ENCODE peak calls at places on chromosomes 6 and 20, in seven cellular contexts. One of them, this sample, is unnamed.

GRCh38 chr6:409370-409972 is 17.9 kb downstream of the IRF4 start:
- DNase-seq in lower leg skin: no peak
- DNase-seq in astrocyte of the spinal cord: no peak
- DNase-seq in heart left ventricle: no peak
- DNase-seq in ovary: no peak
- DNase-seq in psoas muscle: no peak
- DNase-seq in Peyer's patch: no peak
- DNase-seq in this sample: no peak

GRCh38 chr6:138509371-138509770 is 10.1 kb upstream of the NHSL1 start:
- DNase-seq in ovary: no peak
- DNase-seq in heart left ventricle: peak
- DNase-seq in astrocyte of the spinal cord: peak
- DNase-seq in Peyer's patch: peak
- DNase-seq in psoas muscle: no peak
- DNase-seq in lower leg skin: no peak
- DNase-seq in this sample: no peak

GRCh38 chr20:63694596-63695418 is 1.6 kb upstream of the TNFRSF6B start:
- DNase-seq in astrocyte of the spinal cord: no peak
- DNase-seq in ovary: no peak
- DNase-seq in lower leg skin: no peak
- DNase-seq in heart left ventricle: no peak
- DNase-seq in Peyer's patch: no peak
- DNase-seq in psoas muscle: no peak
- DNase-seq in this sample: no peak

GRCh38 chr6:146433881-146434741 is 109.5 kb upstream of the RAB32 start:
- DNase-seq in ovary: peak
- DNase-seq in astrocyte of the spinal cord: peak
- DNase-seq in psoas muscle: no peak
- DNase-seq in lower leg skin: no peak
- DNase-seq in heart left ventricle: no peak
- DNase-seq in Peyer's patch: no peak
- DNase-seq in this sample: no peak

GRCh38 chr6:39301606-39302005 is 12.6 kb downstream of the KCNK17 start:
- DNase-seq in ovary: no peak
- DNase-seq in psoas muscle: no peak
- DNase-seq in lower leg skin: no peak
- DNase-seq in astrocyte of the spinal cord: no peak
- DNase-seq in heart left ventricle: no peak
- DNase-seq in Peyer's patch: no peak
- DNase-seq in this sample: no peak

GRCh38 chr20:63619505-63619904 is 7.4 kb downstream of the GMEB2 start:
- DNase-seq in astrocyte of the spinal cord: no peak
- DNase-seq in heart left ventricle: no peak
- DNase-seq in lower leg skin: no peak
- DNase-seq in psoas muscle: no peak
- DNase-seq in ovary: no peak
- DNase-seq in Peyer's patch: no peak
- DNase-seq in this sample: no peak

GRCh38 chr6:116500969-116501433 is 10.4 kb upstream of the CALHM5 start:
- DNase-seq in lower leg skin: no peak
- DNase-seq in psoas muscle: no peak
- DNase-seq in heart left ventricle: no peak
- DNase-seq in astrocyte of the spinal cord: no peak
- DNase-seq in Peyer's patch: no peak
- DNase-seq in ovary: no peak
- DNase-seq in this sample: no peak

GRCh38 chr6:33609444-33610034 is 11.6 kb upstream of the ITPR3 start:
- DNase-seq in lower leg skin: peak
- DNase-seq in astrocyte of the spinal cord: peak
- DNase-seq in psoas muscle: peak
- DNase-seq in heart left ventricle: peak
- DNase-seq in ovary: no peak
- DNase-seq in Peyer's patch: no peak
- DNase-seq in this sample: no peak

GRCh38 chr20:62815066-62815991 is 1.5 kb upstream of the COL9A3 start:
- DNase-seq in Peyer's patch: no peak
- DNase-seq in lower leg skin: no peak
- DNase-seq in astrocyte of the spinal cord: no peak
- DNase-seq in ovary: no peak
- DNase-seq in psoas muscle: no peak
- DNase-seq in heart left ventricle: no peak
- DNase-seq in this sample: no peak

GRCh38 chr6:130191376-130191702 is 31.4 kb downstream of the SAMD3 start:
- DNase-seq in ovary: no peak
- DNase-seq in Peyer's patch: no peak
- DNase-seq in astrocyte of the spinal cord: no peak
- DNase-seq in psoas muscle: no peak
- DNase-seq in lower leg skin: no peak
- DNase-seq in heart left ventricle: no peak
- DNase-seq in this sample: no peak

GRCh38 chr6:83592770-83593394 is 80.5 kb downstream of the PRSS35 start:
- DNase-seq in Peyer's patch: no peak
- DNase-seq in astrocyte of the spinal cord: no peak
- DNase-seq in psoas muscle: no peak
- DNase-seq in heart left ventricle: no peak
- DNase-seq in lower leg skin: no peak
- DNase-seq in ovary: no peak
- DNase-seq in this sample: no peak

GRCh38 chr6:13395272-13396237 is 67.2 kb upstream of the TBC1D7 start:
- DNase-seq in ovary: no peak
- DNase-seq in Peyer's patch: peak
- DNase-seq in astrocyte of the spinal cord: peak
- DNase-seq in heart left ventricle: peak
- DNase-seq in psoas muscle: peak
- DNase-seq in lower leg skin: peak
- DNase-seq in this sample: peak

GRCh38 chr6:27334141-27334540 is 22.1 kb upstream of the POM121L2 start:
- DNase-seq in ovary: no peak
- DNase-seq in astrocyte of the spinal cord: no peak
- DNase-seq in lower leg skin: no peak
- DNase-seq in Peyer's patch: no peak
- DNase-seq in heart left ventricle: no peak
- DNase-seq in psoas muscle: no peak
- DNase-seq in this sample: no peak

GRCh38 chr20:33945391-33946079 is 48.2 kb upstream of the RALY start:
- DNase-seq in lower leg skin: no peak
- DNase-seq in heart left ventricle: no peak
- DNase-seq in Peyer's patch: no peak
- DNase-seq in astrocyte of the spinal cord: peak
- DNase-seq in psoas muscle: no peak
- DNase-seq in ovary: no peak
- DNase-seq in this sample: peak

GRCh38 chr20:25508083-25508770 is 77.1 kb downstream of the NINL start:
- DNase-seq in lower leg skin: no peak
- DNase-seq in astrocyte of the spinal cord: peak
- DNase-seq in psoas muscle: no peak
- DNase-seq in ovary: peak
- DNase-seq in Peyer's patch: peak
- DNase-seq in heart left ventricle: no peak
- DNase-seq in this sample: peak

GRCh38 chr6:116419069-116419468 is 42.1 kb upstream of the CALHM6 start:
- DNase-seq in astrocyte of the spinal cord: no peak
- DNase-seq in psoas muscle: no peak
- DNase-seq in heart left ventricle: no peak
- DNase-seq in ovary: no peak
- DNase-seq in lower leg skin: no peak
- DNase-seq in Peyer's patch: no peak
- DNase-seq in this sample: no peak

GRCh38 chr6:92684386-92684785 is 735.0 kb downstream of the EPHA7 start:
- DNase-seq in lower leg skin: no peak
- DNase-seq in psoas muscle: no peak
- DNase-seq in astrocyte of the spinal cord: peak
- DNase-seq in ovary: no peak
- DNase-seq in Peyer's patch: no peak
- DNase-seq in heart left ventricle: no peak
- DNase-seq in this sample: no peak

GRCh38 chr6:22499815-22500214 is 69.6 kb upstream of the HDGFL1 start:
- DNase-seq in astrocyte of the spinal cord: no peak
- DNase-seq in lower leg skin: no peak
- DNase-seq in heart left ventricle: no peak
- DNase-seq in ovary: no peak
- DNase-seq in Peyer's patch: no peak
- DNase-seq in psoas muscle: no peak
- DNase-seq in this sample: no peak

GRCh38 chr20:33827629-33828325 is 16.6 kb downstream of the CHMP4B start:
- DNase-seq in heart left ventricle: no peak
- DNase-seq in ovary: no peak
- DNase-seq in psoas muscle: no peak
- DNase-seq in Peyer's patch: no peak
- DNase-seq in lower leg skin: no peak
- DNase-seq in astrocyte of the spinal cord: no peak
- DNase-seq in this sample: no peak

GRCh38 chr6:124524821-124525220 is 437.4 kb upstream of the RNF217 start:
- DNase-seq in psoas muscle: no peak
- DNase-seq in astrocyte of the spinal cord: no peak
- DNase-seq in Peyer's patch: no peak
- DNase-seq in ovary: no peak
- DNase-seq in lower leg skin: no peak
- DNase-seq in heart left ventricle: no peak
- DNase-seq in this sample: no peak

GRCh38 chr6:124907596-124907995 is 54.6 kb upstream of the RNF217 start:
- DNase-seq in Peyer's patch: no peak
- DNase-seq in ovary: no peak
- DNase-seq in lower leg skin: no peak
- DNase-seq in astrocyte of the spinal cord: no peak
- DNase-seq in psoas muscle: no peak
- DNase-seq in heart left ventricle: no peak
- DNase-seq in this sample: no peak

GRCh38 chr6:89295981-89296380 is 19.1 kb downstream of the GABRR2 start:
- DNase-seq in astrocyte of the spinal cord: no peak
- DNase-seq in psoas muscle: no peak
- DNase-seq in Peyer's patch: no peak
- DNase-seq in heart left ventricle: no peak
- DNase-seq in lower leg skin: no peak
- DNase-seq in ovary: no peak
- DNase-seq in this sample: no peak

GRCh38 chr6:122869437-122870024 is 80.5 kb downstream of the SMPDL3A start:
- DNase-seq in Peyer's patch: peak
- DNase-seq in lower leg skin: no peak
- DNase-seq in heart left ventricle: no peak
- DNase-seq in psoas muscle: no peak
- DNase-seq in ovary: no peak
- DNase-seq in astrocyte of the spinal cord: peak
- DNase-seq in this sample: peak

GRCh38 chr20:39839406-39840119 is 849.5 kb downstream of the MAFB start:
- DNase-seq in ovary: no peak
- DNase-seq in astrocyte of the spinal cord: no peak
- DNase-seq in psoas muscle: no peak
- DNase-seq in Peyer's patch: no peak
- DNase-seq in heart left ventricle: no peak
- DNase-seq in lower leg skin: no peak
- DNase-seq in this sample: no peak

GRCh38 chr6:90351696-90352095 is 55.1 kb upstream of the BACH2 start:
- DNase-seq in Peyer's patch: no peak
- DNase-seq in psoas muscle: no peak
- DNase-seq in astrocyte of the spinal cord: peak
- DNase-seq in lower leg skin: no peak
- DNase-seq in heart left ventricle: no peak
- DNase-seq in ovary: no peak
- DNase-seq in this sample: peak

GRCh38 chr6:165486183-165487137 is 176.6 kb downstream of the PDE10A start:
- DNase-seq in lower leg skin: no peak
- DNase-seq in astrocyte of the spinal cord: no peak
- DNase-seq in Peyer's patch: no peak
- DNase-seq in heart left ventricle: no peak
- DNase-seq in psoas muscle: no peak
- DNase-seq in ovary: no peak
- DNase-seq in this sample: no peak

DNA sequence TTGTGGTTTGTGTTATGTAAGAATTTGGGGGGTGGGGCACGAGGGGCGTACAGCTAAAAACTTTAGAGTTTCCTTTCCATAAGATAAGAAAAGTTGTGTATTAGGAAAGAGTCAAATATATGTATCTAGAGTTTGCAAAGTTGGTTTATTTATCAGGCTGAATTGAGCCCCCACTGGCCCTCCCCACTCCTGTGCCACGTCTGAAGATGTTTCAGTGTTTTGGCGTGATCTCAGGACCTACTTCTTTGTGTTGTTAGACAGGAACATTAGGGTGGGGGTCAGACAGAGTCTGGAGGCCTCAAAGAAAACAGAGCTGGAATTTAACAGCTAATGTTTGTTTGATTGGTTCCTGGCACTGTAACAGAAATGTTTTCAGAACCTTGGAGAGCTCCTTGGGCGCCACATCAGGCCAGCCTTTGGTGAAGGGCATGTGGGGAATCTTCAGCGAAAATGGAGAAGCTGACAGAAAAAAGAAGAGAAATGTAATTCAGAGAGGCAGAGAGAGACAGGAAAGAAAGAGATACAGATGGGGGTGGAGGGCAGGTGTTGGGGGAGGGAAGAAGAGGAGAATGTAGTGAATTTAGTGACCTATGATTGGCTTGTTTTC is 674 bp downstream of the NRSN1 start:
- DNase-seq in Peyer's patch: no peak
- DNase-seq in ovary: peak
- DNase-seq in lower leg skin: peak
- DNase-seq in astrocyte of the spinal cord: peak
- DNase-seq in heart left ventricle: peak
- DNase-seq in psoas muscle: no peak
- DNase-seq in this sample: peak
- H3K4me3 ChIP-seq in Peyer's patch: no peak
- H3K4me3 ChIP-seq in ovary: no peak
- H3K4me3 ChIP-seq in lower leg skin: no peak
- H3K4me3 ChIP-seq in astrocyte of the spinal cord: no peak
- H3K4me3 ChIP-seq in heart left ventricle: no peak
- H3K4me3 ChIP-seq in psoas muscle: no peak
- H3K4me3 ChIP-seq in this sample: no peak

GRCh38 chr20:15239542-15240206 is 902.3 kb upstream of the FLRT3 start:
- DNase-seq in astrocyte of the spinal cord: no peak
- DNase-seq in heart left ventricle: no peak
- DNase-seq in ovary: no peak
- DNase-seq in Peyer's patch: no peak
- DNase-seq in lower leg skin: no peak
- DNase-seq in psoas muscle: no peak
- DNase-seq in this sample: no peak
- H3K4me3 ChIP-seq in astrocyte of the spinal cord: no peak
- H3K4me3 ChIP-seq in heart left ventricle: no peak
- H3K4me3 ChIP-seq in ovary: no peak
- H3K4me3 ChIP-seq in Peyer's patch: no peak
- H3K4me3 ChIP-seq in lower leg skin: no peak
- H3K4me3 ChIP-seq in psoas muscle: no peak
- H3K4me3 ChIP-seq in this sample: no peak

GRCh38 chr6:73581293-73581692 is 60.5 kb upstream of the EEF1A1 start:
- DNase-seq in heart left ventricle: no peak
- DNase-seq in Peyer's patch: no peak
- DNase-seq in astrocyte of the spinal cord: no peak
- DNase-seq in ovary: no peak
- DNase-seq in psoas muscle: no peak
- DNase-seq in lower leg skin: no peak
- DNase-seq in this sample: no peak
- H3K4me3 ChIP-seq in heart left ventricle: peak
- H3K4me3 ChIP-seq in Peyer's patch: no peak
- H3K4me3 ChIP-seq in astrocyte of the spinal cord: no peak
- H3K4me3 ChIP-seq in ovary: no peak
- H3K4me3 ChIP-seq in psoas muscle: peak
- H3K4me3 ChIP-seq in lower leg skin: no peak
- H3K4me3 ChIP-seq in this sample: no peak

DNA sequence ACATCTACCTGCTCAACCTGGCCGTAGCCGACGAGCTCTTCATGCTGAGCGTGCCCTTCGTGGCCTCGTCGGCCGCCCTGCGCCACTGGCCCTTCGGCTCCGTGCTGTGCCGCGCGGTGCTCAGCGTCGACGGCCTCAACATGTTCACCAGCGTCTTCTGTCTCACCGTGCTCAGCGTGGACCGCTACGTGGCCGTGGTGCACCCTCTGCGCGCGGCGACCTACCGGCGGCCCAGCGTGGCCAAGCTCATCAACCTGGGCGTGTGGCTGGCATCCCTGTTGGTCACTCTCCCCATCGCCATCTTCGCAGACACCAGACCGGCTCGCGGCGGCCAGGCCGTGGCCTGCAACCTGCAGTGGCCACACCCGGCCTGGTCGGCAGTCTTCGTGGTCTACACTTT is 619 bp downstream of the SSTR4 start:
- DNase-seq in lower leg skin: no peak
- DNase-seq in psoas muscle: no peak
- DNase-seq in ovary: no peak
- DNase-seq in Peyer's patch: no peak
- DNase-seq in heart left ventricle: no peak
- DNase-seq in astrocyte of the spinal cord: no peak
- DNase-seq in this sample: no peak
- H3K4me3 ChIP-seq in lower leg skin: no peak
- H3K4me3 ChIP-seq in psoas muscle: no peak
- H3K4me3 ChIP-seq in ovary: no peak
- H3K4me3 ChIP-seq in Peyer's patch: no peak
- H3K4me3 ChIP-seq in heart left ventricle: peak
- H3K4me3 ChIP-seq in astrocyte of the spinal cord: no peak
- H3K4me3 ChIP-seq in this sample: no peak